ENCODE peak calls at places on chromosomes 2 and 18, in six cellular contexts. W is colonic mucosa, K is mesendoderm, J is MM.1S, N is astrocyte, C is neural progenitor cell. A is an unnamed sample.

GRCh38 chr2:229431331-229431954 is 160.4 kb upstream of the PID1 start:
- DNase-seq in W (no peak), K (peak), J (peak), N (peak), C (peak), A (peak)

GRCh38 chr2:137964066-137964858 is at the start of gene HNMT:
- DNase-seq in W (peak), K (peak), J (no peak), N (peak), C (peak), A (peak)

GRCh38 chr2:205780645-205781044 is 98.3 kb downstream of the NRP2 start:
- DNase-seq in W (no peak), K (no peak), J (peak), N (no peak), C (no peak), A (no peak)

GRCh38 chr2:203444738-203445137 is 90.4 kb downstream of the RAPH1 start:
- DNase-seq in W (no peak), K (no peak), J (no peak), N (no peak), C (no peak), A (no peak)

GRCh38 chr2:40554665-40555294 is 102.9 kb upstream of the SLC8A1 start:
- DNase-seq in W (peak), K (peak), J (peak), N (peak), C (peak), A (peak)

GRCh38 chr18:413263-413662 is 87.2 kb downstream of the COLEC12 start:
- DNase-seq in W (no peak), K (no peak), J (no peak), N (peak), C (no peak), A (peak)

GRCh38 chr2:148594216-148594615 is 50.3 kb upstream of the EPC2 start:
- DNase-seq in W (no peak), K (no peak), J (no peak), N (no peak), C (no peak), A (no peak)

GRCh38 chr2:187658952-187659525 is 104.8 kb upstream of the TFPI start:
- DNase-seq in W (no peak), K (peak), J (no peak), N (peak), C (peak), A (peak)

GRCh38 chr2:113174369-113174735 is 581 bp downstream of the PSD4 start:
- DNase-seq in W (no peak), K (no peak), J (no peak), N (no peak), C (no peak), A (no peak)

GRCh38 chr2:192245329-192245728 is 50.6 kb upstream of the TMEFF2 start:
- DNase-seq in W (no peak), K (no peak), J (no peak), N (no peak), C (no peak), A (no peak)

GRCh38 chr2:69221960-69222751 is 164.9 kb downstream of the GFPT1 start:
- DNase-seq in W (no peak), K (no peak), J (no peak), N (peak), C (no peak), A (no peak)

GRCh38 chr2:160299540-160299939 is 99.5 kb upstream of the ITGB6 start:
- DNase-seq in W (no peak), K (peak), J (no peak), N (peak), C (no peak), A (peak)

GRCh38 chr2:45964226-45964841 is 312.9 kb downstream of the PRKCE start:
- DNase-seq in W (peak), K (no peak), J (no peak), N (peak), C (no peak), A (peak)

GRCh38 chr2:202102425-202103005 is 29.5 kb downstream of the KIAA2012 start:
- DNase-seq in W (no peak), K (peak), J (no peak), N (no peak), C (peak), A (no peak)

GRCh38 chr2:126154256-126154655 is 501.7 kb upstream of the GYPC start:
- DNase-seq in W (no peak), K (no peak), J (no peak), N (no peak), C (no peak), A (no peak)

GRCh38 chr2:182924311-182924710 is 57.9 kb upstream of the FRZB start:
- DNase-seq in W (no peak), K (no peak), J (no peak), N (peak), C (no peak), A (no peak)

GRCh38 chr2:99424391-99424790 is 65.4 kb downstream of the REV1 start:
- DNase-seq in W (no peak), K (no peak), J (no peak), N (no peak), C (no peak), A (no peak)

GRCh38 chr2:10635430-10635829 is 54.3 kb downstream of the NOL10 start:
- DNase-seq in W (no peak), K (peak), J (no peak), N (no peak), C (no peak), A (no peak)

GRCh38 chr2:188315750-188316149 is 24.1 kb downstream of the GULP1 start:
- DNase-seq in W (no peak), K (no peak), J (no peak), N (no peak), C (no peak), A (peak)

GRCh38 chr2:208025814-208026184 is 472 bp upstream of the PLEKHM3 start:
- DNase-seq in W (no peak), K (no peak), J (no peak), N (no peak), C (peak), A (peak)

GRCh38 chr2:101718993-101719571 is 21.6 kb downstream of the MAP4K4 start:
- DNase-seq in W (no peak), K (no peak), J (no peak), N (no peak), C (no peak), A (no peak)

GRCh38 chr2:85935746-85936208 is 47.0 kb upstream of the ST3GAL5 start:
- DNase-seq in W (no peak), K (peak), J (no peak), N (peak), C (peak), A (peak)

GRCh38 chr2:232300894-232301387 is 77.6 kb upstream of the ALPP start:
- DNase-seq in W (peak), K (no peak), J (no peak), N (no peak), C (no peak), A (peak)

GRCh38 chr18:79503891-79504475 is 108.3 kb downstream of the NFATC1 start:
- DNase-seq in W (no peak), K (no peak), J (no peak), N (no peak), C (no peak), A (no peak)

GRCh38 chr18:74976331-74976909 is 232.5 kb downstream of the PTGR3 start:
- DNase-seq in W (no peak), K (no peak), J (no peak), N (no peak), C (no peak), A (no peak)

GRCh38 chr2:25620711-25621110 is 52.7 kb downstream of the DTNB start:
- DNase-seq in W (no peak), K (no peak), J (no peak), N (no peak), C (no peak), A (no peak)

GRCh38 chr18:395481-396250 is 104.8 kb downstream of the COLEC12 start:
- DNase-seq in W (no peak), K (no peak), J (no peak), N (peak), C (no peak), A (peak)

GRCh38 chr18:10036479-10036878 is 122.7 kb downstream of the VAPA start:
- DNase-seq in W (no peak), K (no peak), J (no peak), N (no peak), C (no peak), A (no peak)

GRCh38 chr18:13393338-13393737 is 174.8 kb downstream of the LDLRAD4 start:
- DNase-seq in W (no peak), K (no peak), J (no peak), N (no peak), C (no peak), A (no peak)

GRCh38 chr2:177078416-177078815 is 134.2 kb upstream of the HNRNPA3 start:
- DNase-seq in W (peak), K (no peak), J (no peak), N (no peak), C (no peak), A (no peak)

GRCh38 chr2:199460101-199460671 is 2.4 kb upstream of the SATB2 start:
- DNase-seq in W (no peak), K (peak), J (no peak), N (peak), C (no peak), A (peak)

GRCh38 chr2:195732569-195732968 is 75.5 kb downstream of the SLC39A10 start:
- DNase-seq in W (no peak), K (no peak), J (no peak), N (no peak), C (no peak), A (no peak)

GRCh38 chr2:67945976-67946375 is 116.8 kb downstream of the C1D start:
- DNase-seq in W (no peak), K (no peak), J (no peak), N (no peak), C (no peak), A (peak)

GRCh38 chr18:21085579-21086161 is 25.9 kb downstream of the ROCK1 start:
- DNase-seq in W (no peak), K (no peak), J (no peak), N (peak), C (no peak), A (no peak)

GRCh38 chr2:154992826-154993225 is 294.3 kb downstream of the KCNJ3 start:
- DNase-seq in W (no peak), K (no peak), J (no peak), N (no peak), C (no peak), A (peak)

DNA sequence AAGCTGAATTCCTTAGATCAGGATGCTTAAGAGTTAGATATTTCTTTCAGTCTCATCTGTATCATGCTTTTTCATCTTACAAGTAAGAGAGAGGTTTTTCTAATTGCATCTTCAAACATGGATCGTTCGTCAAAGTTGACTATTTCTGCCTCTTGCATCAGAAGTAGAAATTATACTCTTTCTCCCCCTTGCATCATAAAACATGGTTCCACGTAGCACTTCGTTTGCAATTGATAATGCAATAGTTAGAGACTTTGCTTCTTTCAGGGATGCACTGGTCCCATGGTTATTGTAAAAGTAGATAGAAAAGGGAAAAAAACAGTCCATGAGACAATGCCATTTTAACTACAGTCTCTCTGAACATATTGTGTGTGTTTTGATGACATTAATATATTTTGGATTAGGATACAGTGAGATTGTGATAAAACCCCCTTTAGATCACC is 75.1 kb upstream of the PARD3B start:
- DNase-seq in W (no peak), K (no peak), J (no peak), N (no peak), C (no peak), A (no peak)
- H3K9ac ChIP-seq in W (no peak), K (no peak), J (no peak), N (no peak), C (no peak), A (no peak)

GRCh38 chr2:235007664-235008457 is 56.0 kb downstream of the SH3BP4 start:
- DNase-seq in W (no peak), K (no peak), J (no peak), N (no peak), C (no peak), A (no peak)

GRCh38 chr2:235008584-235009044 is 56.8 kb downstream of the SH3BP4 start:
- DNase-seq in W (peak), K (peak), J (no peak), N (no peak), C (no peak), A (no peak)

GRCh38 chr2:235006461-235006860 is 54.6 kb downstream of the SH3BP4 start:
- DNase-seq in W (no peak), K (no peak), J (no peak), N (no peak), C (no peak), A (no peak)

GRCh38 chr2:235005603-235006259 is 53.9 kb downstream of the SH3BP4 start:
- DNase-seq in W (peak), K (peak), J (no peak), N (no peak), C (peak), A (peak)

DNA sequence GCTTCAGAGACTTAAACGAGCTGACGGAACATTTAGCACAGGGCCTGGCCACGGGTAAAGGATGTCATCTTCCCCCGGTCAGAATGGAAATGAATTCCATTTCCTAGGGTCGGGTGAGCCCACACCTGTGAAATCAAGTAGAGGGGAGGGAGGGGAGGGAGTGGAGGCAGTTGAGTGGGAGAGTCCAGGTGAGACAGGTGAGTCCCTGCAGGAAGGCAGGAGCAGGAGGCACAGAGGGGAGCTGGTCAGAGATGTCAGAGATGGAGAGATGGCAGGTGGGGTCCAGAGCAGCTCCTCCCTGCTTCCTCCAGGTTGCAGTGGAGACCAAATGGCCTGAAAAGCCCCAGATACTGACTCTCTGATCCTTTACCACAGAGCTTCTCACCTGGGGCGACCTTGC is 55.2 kb downstream of the SH3BP4 start:
- DNase-seq in W (no peak), K (no peak), J (no peak), N (no peak), C (no peak), A (no peak)
- H3K9ac ChIP-seq in W (peak), K (no peak), J (no peak), N (no peak), C (no peak), A (no peak)

DNA sequence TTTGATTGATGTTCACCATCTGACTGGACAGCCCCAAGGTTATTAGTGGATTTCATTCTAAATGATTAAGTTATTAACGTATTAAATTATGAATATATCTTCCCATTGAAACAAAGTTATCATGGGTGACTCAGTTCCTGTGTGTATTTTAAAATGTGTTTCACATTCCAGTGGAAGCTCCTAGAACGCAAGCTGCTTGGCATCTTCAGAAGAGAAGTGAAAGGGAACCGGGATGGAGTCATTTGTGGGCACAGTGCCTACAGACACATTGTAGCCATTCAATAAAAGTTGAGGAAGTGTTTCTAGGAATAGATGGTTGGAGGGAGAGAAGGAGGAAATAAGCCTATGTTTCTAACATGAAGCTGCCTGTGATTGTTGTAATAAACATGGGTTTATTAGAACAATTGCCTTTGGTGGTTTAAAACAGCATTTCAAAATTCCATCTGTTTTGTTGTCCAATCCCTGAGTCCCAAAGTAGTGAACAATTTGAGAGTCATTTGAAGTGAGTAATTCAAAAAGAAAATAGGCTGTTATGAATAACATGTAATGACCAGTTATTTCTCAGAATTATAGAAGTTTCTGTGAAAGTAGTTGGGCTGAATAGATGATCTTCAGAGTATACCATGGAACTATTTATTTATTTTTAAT is 143.5 kb downstream of the PKP4 start:
- DNase-seq in W (peak), K (no peak), J (no peak), N (peak), C (no peak), A (peak)
- H3K9ac ChIP-seq in W (no peak), K (no peak), J (no peak), N (peak), C (no peak), A (no peak)

GRCh38 chr2:27263287-27264252 is 723 bp upstream of the SLC30A3 start:
- DNase-seq in W (no peak), K (peak), J (no peak), N (no peak), C (peak), A (peak)
- H3K9ac ChIP-seq in W (no peak), K (no peak), J (no peak), N (no peak), C (no peak), A (no peak)

DNA sequence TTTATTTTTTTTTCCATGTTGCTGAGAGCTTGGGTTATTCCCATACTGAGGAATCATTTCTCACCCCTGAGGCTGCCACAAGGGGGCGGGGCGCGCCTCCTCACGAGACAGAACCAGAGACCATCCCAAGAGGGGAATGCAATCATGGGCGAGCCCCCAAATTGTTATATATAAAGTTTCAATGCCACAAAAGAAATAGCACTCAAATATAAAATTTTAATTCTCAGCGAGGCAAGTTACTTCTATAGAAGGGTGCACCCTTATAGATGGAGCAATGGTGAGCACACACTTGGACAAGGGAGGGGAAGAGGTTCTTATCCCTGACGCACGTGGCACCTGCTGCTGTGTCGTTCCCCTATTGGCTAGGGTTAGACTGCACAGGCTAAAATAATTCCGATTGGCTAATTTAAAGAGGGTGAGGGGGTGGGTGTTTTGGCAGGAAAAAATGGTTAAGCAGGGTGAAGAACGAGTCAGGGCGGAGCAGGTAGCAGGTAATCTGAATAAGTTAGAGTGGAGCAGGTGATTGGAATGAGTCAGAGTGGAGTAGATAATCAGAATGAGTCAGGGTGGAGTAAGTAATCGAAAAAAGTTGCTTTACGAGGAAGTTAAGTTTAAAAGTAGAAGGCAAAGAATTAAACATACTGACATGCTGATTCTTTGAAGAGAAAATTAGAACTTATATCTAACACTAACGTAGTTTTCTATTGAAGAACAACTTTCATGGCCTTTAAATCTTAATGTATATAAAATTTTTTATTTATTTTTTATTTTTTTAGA is 177.5 kb downstream of the MTCL1 start:
- DNase-seq in W (no peak), K (peak), J (peak), N (no peak), C (peak), A (peak)
- H3K9ac ChIP-seq in W (no peak), K (no peak), J (no peak), N (no peak), C (no peak), A (no peak)

GRCh38 chr18:44679056-44679911 is 1.4 kb upstream of the SETBP1 start:
- DNase-seq in W (peak), K (peak), J (peak), N (peak), C (peak), A (peak)
- H3K9ac ChIP-seq in W (peak), K (peak), J (peak), N (peak), C (peak), A (peak)

GRCh38 chr2:190656301-190656700 is 7.4 kb downstream of the NAB1 start:
- DNase-seq in W (no peak), K (no peak), J (no peak), N (no peak), C (no peak), A (no peak)
- H3K9ac ChIP-seq in W (no peak), K (no peak), J (no peak), N (no peak), C (no peak), A (no peak)

GRCh38 chr2:64989982-64990614 is 899 bp downstream of the SLC1A4 start:
- DNase-seq in W (peak), K (peak), J (peak), N (no peak), C (peak), A (peak)
- H3K9ac ChIP-seq in W (peak), K (no peak), J (peak), N (peak), C (no peak), A (peak)

DNA sequence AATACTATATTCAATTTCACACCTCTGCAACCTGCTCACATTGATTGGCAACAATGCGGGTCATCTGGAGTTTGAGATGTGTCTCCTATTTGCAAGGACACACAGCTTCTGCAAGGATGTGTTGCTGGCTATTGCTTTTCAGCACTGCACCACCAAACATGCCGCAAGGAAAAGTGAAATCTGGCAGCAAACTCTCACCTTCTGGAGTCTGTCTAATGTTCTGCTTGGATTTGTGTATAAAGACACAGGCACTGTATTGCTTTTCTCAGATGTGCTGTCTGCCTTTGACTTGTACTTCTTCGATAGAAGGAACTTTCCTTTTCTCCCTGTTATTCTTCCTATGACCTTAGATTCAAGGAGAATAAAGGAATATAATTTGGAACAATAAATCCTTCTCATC is 138.6 kb upstream of the EPHA4 start:
- DNase-seq in W (no peak), K (no peak), J (no peak), N (no peak), C (no peak), A (no peak)
- H3K9ac ChIP-seq in W (no peak), K (no peak), J (no peak), N (no peak), C (no peak), A (no peak)

DNA sequence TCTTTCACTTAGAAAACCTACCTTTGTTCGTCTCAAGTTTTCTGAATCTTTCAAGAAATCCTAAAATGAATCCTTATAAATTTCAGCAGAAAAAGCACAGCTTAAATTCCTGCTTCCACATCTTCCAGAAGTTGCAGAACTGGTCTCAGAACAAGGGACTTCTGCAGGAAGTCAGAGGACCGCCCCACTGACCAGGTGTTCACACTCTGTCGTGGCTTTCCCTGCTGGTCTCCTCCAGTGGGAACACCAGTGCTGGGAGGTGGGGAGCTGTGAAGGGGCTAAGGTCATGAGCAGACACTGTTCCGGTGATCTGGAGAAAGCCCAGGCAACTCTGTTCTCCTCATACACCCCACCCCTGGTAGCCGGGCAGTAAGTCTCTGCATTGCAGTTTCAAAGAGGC is 3.5 kb downstream of the FAM110C start:
- DNase-seq in W (peak), K (no peak), J (no peak), N (no peak), C (no peak), A (no peak)
- H3K9ac ChIP-seq in W (no peak), K (no peak), J (no peak), N (no peak), C (no peak), A (no peak)

A was measured in endothelial cell of umbilical vein.